ENCODE peak calls at places on chromosomes 12 and 14, in nine cellular contexts. Y is upper lobe of left lung; N is PC-9; G is prostate gland; M is CD8-positive, alpha-beta T cell; S is IMR-90; W is PC-3; B is endothelial cell of umbilical vein; Z is psoas muscle. T is an unnamed sample. For H3K36me3, the result is how much of the 10 kb centered on the place peaks cover.

GRCh38 chr12:76696186-76696585 is 67.7 kb upstream of the ZDHHC17 start:
- DNase-seq in Z (no peak), G (no peak), Y (no peak), S (no peak), M (no peak), W (no peak), B (no peak), N (no peak), T (peak)

GRCh38 chr12:79206871-79207270 is 342.3 kb downstream of the SYT1 start:
- DNase-seq in M (no peak), Y (no peak), Z (no peak), G (no peak), S (no peak), B (no peak), W (peak), N (no peak), T (no peak)

GRCh38 chr14:90692826-90693225 is 123.4 kb downstream of the TTC7B start:
- DNase-seq in N (no peak), B (no peak), G (no peak), Z (no peak), S (peak), W (no peak), M (no peak), Y (no peak), T (no peak)

GRCh38 chr12:26648584-26648983 is 184.4 kb downstream of the ITPR2 start:
- DNase-seq in G (no peak), W (peak), Y (no peak), S (peak), Z (no peak), B (peak), M (no peak), N (peak), T (no peak)

GRCh38 chr12:126819554-126819953 is 1447.4 kb upstream of the TMEM132C start:
- DNase-seq in B (no peak), S (no peak), N (no peak), M (no peak), Y (no peak), G (no peak), W (no peak), Z (no peak), T (no peak)

GRCh38 chr14:53948181-53948884 is 8.3 kb downstream of the BMP4 start:
- DNase-seq in G (no peak), Y (no peak), W (no peak), S (no peak), N (no peak), M (no peak), Z (no peak), B (peak), T (no peak)

GRCh38 chr12:10364839-10365681 is 24.8 kb downstream of the KLRK1 start:
- DNase-seq in W (peak), G (peak), B (peak), Z (peak), N (peak), S (peak), M (peak), Y (no peak), T (no peak)

GRCh38 chr12:46562625-46563228 is 190.2 kb upstream of the SLC38A2 start:
- DNase-seq in S (peak), G (peak), W (peak), Z (no peak), B (peak), Y (no peak), M (no peak), N (peak), T (no peak)

GRCh38 chr12:117161460-117162166 is 28.7 kb downstream of the FBXO21 start:
- DNase-seq in G (no peak), W (no peak), B (no peak), M (no peak), N (no peak), S (no peak), Y (no peak), Z (no peak), T (no peak)

GRCh38 chr12:131621701-131622421 is 89.0 kb upstream of the SFSWAP start:
- DNase-seq in M (no peak), G (no peak), S (no peak), Z (no peak), Y (no peak), B (no peak), W (no peak), N (peak), T (no peak)

GRCh38 chr12:25830456-25830855 is 128.0 kb upstream of the RASSF8 start:
- DNase-seq in G (no peak), N (no peak), Z (no peak), M (no peak), Y (no peak), W (no peak), S (no peak), B (no peak), T (no peak)

GRCh38 chr12:131386781-131387180 is 324.1 kb upstream of the SFSWAP start:
- DNase-seq in Y (no peak), W (no peak), G (no peak), N (no peak), B (no peak), Z (no peak), S (no peak), M (no peak), T (no peak)

GRCh38 chr12:62372134-62372533 is 94.5 kb upstream of the MON2 start:
- DNase-seq in M (no peak), N (no peak), W (no peak), Z (no peak), S (no peak), Y (no peak), G (no peak), B (no peak), T (no peak)

GRCh38 chr14:62117010-62117717 is 354.9 kb downstream of the SNAPC1 start:
- DNase-seq in S (peak), Y (peak), Z (peak), B (peak), W (no peak), M (peak), N (no peak), G (peak), T (peak)

GRCh38 chr14:54549862-54550261 is 17.1 kb upstream of the SAMD4A start:
- DNase-seq in G (no peak), W (peak), B (no peak), N (no peak), S (peak), M (no peak), Z (no peak), Y (no peak), T (no peak)

GRCh38 chr12:24902521-24903304 is 46.2 kb downstream of the BCAT1 start:
- DNase-seq in B (no peak), W (no peak), M (no peak), G (no peak), Z (peak), S (no peak), N (no peak), Y (peak), T (no peak)

GRCh38 chr14:58059121-58059520 is 92.9 kb downstream of the ARMH4 start:
- DNase-seq in G (no peak), B (no peak), N (no peak), Y (no peak), W (no peak), S (no peak), M (no peak), Z (no peak), T (no peak)

GRCh38 chr12:124700810-124701594 is 133.6 kb upstream of the NCOR2 start:
- DNase-seq in M (no peak), W (peak), G (no peak), S (peak), B (peak), Y (no peak), N (no peak), Z (peak), T (no peak)

GRCh38 chr12:70398002-70398401 is 31.9 kb downstream of the KCNMB4 start:
- DNase-seq in W (no peak), Z (no peak), Y (no peak), B (no peak), N (no peak), S (no peak), M (no peak), G (no peak), T (no peak)

GRCh38 chr12:51925400-51926063 is 18.2 kb downstream of the ACVRL1 start:
- DNase-seq in S (no peak), W (no peak), N (no peak), M (no peak), Z (no peak), Y (no peak), G (no peak), B (no peak), T (no peak)
- H3K27ac ChIP-seq in S (no peak), W (no peak), N (no peak), M (no peak), Z (peak), Y (peak), G (no peak), B (peak), T (no peak)

GRCh38 chr14:30673071-30673470 is 51.0 kb downstream of the SCFD1 start:
- DNase-seq in Z (no peak), M (no peak), G (no peak), Y (no peak), N (no peak), B (no peak), S (no peak), W (no peak), T (no peak)
- H3K36me3 ChIP-seq in Z (half or more), M (under half), G (under half), Y (under half), N (under half), B (under half), S (under half), W (under half), T (under half)

GRCh38 chr12:53495903-53496751 is 3.1 kb downstream of the MAP3K12 start:
- DNase-seq in Z (no peak), B (no peak), N (peak), M (no peak), W (no peak), G (no peak), Y (no peak), S (peak), T (peak)

GRCh38 chr12:53493610-53494391 is 5.5 kb downstream of the MAP3K12 start:
- DNase-seq in Z (no peak), S (no peak), N (peak), Y (no peak), G (no peak), M (no peak), B (no peak), W (no peak), T (no peak)

GRCh38 chr12:53489242-53489915 is 9.9 kb downstream of the MAP3K12 start:
- DNase-seq in S (no peak), Y (no peak), B (no peak), N (no peak), Z (no peak), G (no peak), W (no peak), M (no peak), T (no peak)

GRCh38 chr12:53492188-53492587 is 7.1 kb downstream of the MAP3K12 start:
- DNase-seq in S (no peak), B (no peak), N (no peak), G (no peak), W (no peak), Y (peak), M (no peak), Z (no peak), T (peak)

DNA sequence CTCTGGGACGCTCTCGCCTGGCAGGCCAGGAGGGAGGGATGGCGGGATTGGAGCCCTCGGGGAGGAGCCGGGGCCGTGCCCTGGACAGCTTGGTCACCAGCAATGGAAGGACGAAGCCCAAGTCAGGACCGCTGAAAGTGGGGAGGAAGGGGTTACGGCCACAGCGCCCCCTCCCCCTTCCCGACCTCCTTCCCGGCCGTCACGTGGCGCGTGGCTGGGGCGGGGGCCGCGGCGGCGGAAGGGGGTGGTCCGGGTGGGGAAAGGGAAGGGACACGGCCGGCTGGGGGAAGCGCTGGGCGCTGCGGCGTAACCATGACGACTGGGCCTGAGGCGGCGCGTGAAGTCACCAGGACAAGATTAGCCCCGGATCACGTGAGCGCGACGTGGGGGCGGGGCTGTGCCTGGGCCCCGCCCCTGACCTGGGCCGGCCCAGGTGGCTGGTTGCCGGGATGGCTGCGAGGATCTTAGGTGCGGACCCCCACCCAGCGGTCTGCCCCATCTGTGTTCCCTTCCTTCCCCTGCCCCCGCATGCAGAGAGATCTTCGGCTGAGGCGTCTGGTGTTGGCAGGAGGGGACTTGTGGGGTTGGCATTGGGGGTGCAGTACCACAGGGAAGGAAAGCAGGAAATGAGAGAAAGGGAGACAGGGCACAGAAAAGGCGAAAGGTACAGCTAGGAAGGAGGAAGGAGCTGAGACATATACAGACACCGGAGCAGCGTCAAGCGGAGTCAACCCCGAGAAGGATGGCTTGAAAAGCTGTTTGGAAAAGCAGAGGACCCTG is 6.2 kb downstream of the MAP3K12 start:
- DNase-seq in N (peak), Z (peak), W (peak), Y (peak), G (peak), S (peak), M (peak), B (peak), T (peak)
- TF ChIP-seq CTCF in N (no peak), Z (no peak), W (no peak), Y (no peak), G (no peak), S (no peak), M (no peak), B (no peak), T (no peak)

GRCh38 chr12:120834489-120835303 is 69.5 kb downstream of the SPPL3 start:
- DNase-seq in S (no peak), Y (no peak), Z (no peak), N (no peak), B (no peak), G (no peak), W (no peak), M (no peak), T (no peak)
- H3K27ac ChIP-seq in S (no peak), Y (peak), Z (peak), N (peak), B (no peak), G (peak), W (no peak), M (no peak), T (no peak)

DNA sequence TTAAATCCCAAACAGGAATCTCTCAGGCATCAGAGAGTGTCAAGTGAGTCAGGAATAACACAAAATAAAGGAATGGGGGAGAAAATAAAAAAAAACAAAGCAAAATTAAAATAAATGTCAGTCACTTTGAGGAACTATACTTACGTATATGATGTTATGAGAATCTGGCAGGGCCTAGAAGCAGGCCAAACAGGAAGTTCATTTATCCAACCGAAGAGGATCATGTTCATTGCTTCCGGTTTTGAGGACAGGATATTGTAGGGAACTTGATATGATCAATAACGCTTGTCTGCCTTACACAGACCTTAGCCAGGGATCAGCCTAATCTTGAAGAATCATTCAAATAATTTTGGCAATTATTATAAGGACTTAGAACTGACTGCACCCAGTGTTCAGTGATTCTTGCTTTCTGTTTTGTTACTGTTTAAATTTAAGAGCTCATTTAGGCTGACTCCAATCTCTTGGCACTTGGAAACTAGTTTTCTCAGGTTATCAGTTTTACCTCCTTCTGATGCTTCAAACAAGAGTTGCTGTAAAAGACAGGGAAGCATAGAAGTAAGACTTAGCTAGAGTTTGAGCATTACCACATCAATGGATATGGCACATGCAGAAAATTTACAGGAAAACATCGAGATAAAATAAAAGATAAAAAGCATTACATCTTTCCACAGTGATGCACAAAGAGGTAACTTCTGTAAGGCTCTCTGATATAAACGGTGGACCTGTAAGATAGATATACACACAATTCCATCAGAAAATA is 53.4 kb downstream of the ZFC3H1 start:
- DNase-seq in N (no peak), M (no peak), B (no peak), Z (no peak), G (no peak), Y (no peak), W (no peak), S (no peak), T (no peak)
- H3K36me3 ChIP-seq in N (under half), M (under half), B (under half), Z (half or more), G (under half), Y (half or more), W (half or more), S (under half), T (under half)

DNA sequence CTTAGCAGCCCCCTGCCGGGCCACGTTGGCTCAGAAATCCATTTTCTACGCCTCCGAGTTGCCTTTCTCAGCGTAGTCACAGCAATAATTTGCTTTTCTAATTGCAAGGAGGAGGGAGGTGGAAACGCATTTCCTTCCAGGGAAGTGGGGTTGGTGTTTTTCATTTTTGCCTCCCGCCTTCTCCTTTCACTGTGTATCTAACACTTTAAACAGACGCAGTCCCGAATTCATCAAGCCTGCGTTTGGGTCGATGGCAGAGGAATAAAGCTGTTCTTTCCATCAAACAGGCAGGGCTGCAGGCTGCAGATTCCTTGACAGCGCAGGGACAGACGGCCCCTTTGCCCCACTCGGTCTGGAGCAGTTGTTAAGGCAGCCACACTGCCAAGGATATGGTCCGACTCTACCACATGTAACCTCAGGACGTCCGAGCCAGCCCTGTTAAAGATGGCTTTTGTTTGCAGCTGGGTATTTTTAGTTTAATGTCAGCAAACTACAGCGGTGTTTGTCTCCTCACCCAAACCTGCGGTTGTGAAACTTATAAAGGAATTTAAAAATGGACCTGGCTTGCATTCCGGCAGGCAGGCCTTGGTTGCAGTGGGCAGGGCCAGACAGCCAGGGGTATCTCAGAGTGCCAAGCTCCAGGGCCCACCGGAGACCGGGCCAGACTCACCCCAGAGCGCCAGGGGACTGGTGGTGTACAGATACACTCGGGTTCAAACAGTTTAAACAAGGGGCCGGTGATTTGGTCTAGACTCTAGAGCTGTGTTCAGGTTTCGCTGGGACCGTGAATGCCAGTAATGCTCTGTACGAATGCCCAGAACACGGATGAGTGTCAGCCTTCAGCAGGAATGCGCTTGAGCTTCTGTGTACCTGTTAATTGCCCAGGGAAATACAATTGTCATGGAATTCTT is 2.2 kb downstream of the CHST11 start:
- DNase-seq in N (peak), Z (no peak), Y (peak), B (peak), W (no peak), M (no peak), S (no peak), G (peak), T (no peak)
- TF ChIP-seq CTCF in N (no peak), Z (no peak), Y (no peak), B (no peak), W (no peak), M (no peak), S (no peak), G (no peak), T (no peak)

GRCh38 chr14:50759800-50760543 is 71.0 kb downstream of the NIN start:
- DNase-seq in G (no peak), Y (no peak), W (no peak), Z (no peak), B (no peak), M (no peak), N (no peak), S (no peak), T (no peak)
- H3K27ac ChIP-seq in G (no peak), Y (no peak), W (no peak), Z (no peak), B (no peak), M (no peak), N (no peak), S (no peak), T (no peak)

GRCh38 chr12:56143870-56144269 is 8.5 kb upstream of the MYL6B start:
- DNase-seq in Y (no peak), W (no peak), Z (no peak), N (no peak), B (peak), G (no peak), M (no peak), S (no peak), T (no peak)

GRCh38 chr12:56137853-56138571 is 9.9 kb downstream of the ESYT1 start:
- DNase-seq in Z (no peak), N (no peak), S (no peak), Y (no peak), G (no peak), B (no peak), W (no peak), M (no peak), T (no peak)

GRCh38 chr12:56143225-56143624 is 9.2 kb upstream of the MYL6B start:
- DNase-seq in Z (no peak), S (no peak), Y (no peak), M (no peak), B (no peak), G (no peak), N (no peak), W (no peak), T (no peak)

GRCh38 chr12:56145218-56145617 is 7.2 kb upstream of the MYL6B start:
- DNase-seq in B (no peak), S (no peak), Y (no peak), N (peak), W (no peak), G (no peak), M (no peak), Z (no peak), T (no peak)

GRCh38 chr12:56142184-56142784 is 10.1 kb upstream of the MYL6B start:
- DNase-seq in S (no peak), M (no peak), Y (no peak), Z (no peak), W (no peak), B (no peak), N (no peak), G (no peak), T (no peak)
- H3K36me3 ChIP-seq in S (half or more), M (half or more), Y (half or more), Z (half or more), W (half or more), B (under half), N (under half), G (under half), T (half or more)

T was measured in WERI-Rb-1.